ENCODE peak calls at places on chromosome 2, in nine cellular contexts. Y is aorta; W is activated naive CD4-positive, alpha-beta T cell treated with anti-CD3 and anti-CD28 coated beads, Interleukin-2, amount 50 U/mL, for 16 hours; S is colonic mucosa; L is Caki2; E is A549; V is stimulated activated naive CD8-positive, alpha-beta T cell treated with anti-CD3 and anti-CD28 coated beads, Interleukin-15, Interleukin-2, amounts not matched to agents 100 U/mL and 50 U/mL, for 24 hours; G is EH; M is GM13976. U is an unnamed sample.

GRCh38 chr2:162258686-162259085 is 15.4 kb upstream of the FAP start:
- DNase-seq in Y (no peak), W (no peak), S (no peak), L (no peak), E (no peak), V (no peak), G (peak; percentile 66), M (no peak), U (no peak)

GRCh38 chr2:232315049-232315922 is 63.3 kb upstream of the ALPP start:
- DNase-seq in Y (peak; percentile 86), W (peak; percentile 49), S (no peak), L (no peak), E (no peak), V (peak; percentile 73), G (peak; percentile 88), M (peak; percentile 68), U (peak; percentile 81)

GRCh38 chr2:11118761-11119160 is 36.5 kb upstream of the SLC66A3 start:
- DNase-seq in Y (no peak), W (no peak), S (no peak), L (no peak), E (no peak), V (no peak), G (no peak), M (no peak), U (no peak)

GRCh38 chr2:237507478-237507877 is 20.4 kb downstream of the MLPH start:
- DNase-seq in Y (no peak), W (no peak), S (no peak), L (no peak), E (no peak), V (no peak), G (no peak), M (no peak), U (no peak)

GRCh38 chr2:215917953-215918620 is 95.3 kb downstream of the MREG start:
- DNase-seq in Y (no peak), W (no peak), S (no peak), L (peak; percentile 82), E (peak; percentile 25), V (no peak), G (peak; percentile 95), M (peak; percentile 64), U (no peak)

GRCh38 chr2:70385966-70386595 is 84.2 kb upstream of the FAM136A start:
- DNase-seq in Y (no peak), W (no peak), S (no peak), L (no peak), E (no peak), V (no peak), G (peak; percentile 66), M (no peak), U (no peak)

GRCh38 chr2:202157211-202157985 is 81.0 kb downstream of the SUMO1 start:
- DNase-seq in Y (no peak), W (no peak), S (no peak), L (no peak), E (no peak), V (no peak), G (peak; percentile 45), M (no peak), U (no peak)

GRCh38 chr2:234291765-234292204 is 205.1 kb downstream of the ARL4C start:
- DNase-seq in Y (peak; percentile 68), W (no peak), S (peak; percentile 46), L (peak; percentile 65), E (peak; percentile 63), V (peak; percentile 44), G (peak; percentile 67), M (no peak), U (no peak)

GRCh38 chr2:98514879-98515570 is 70.4 kb downstream of the INPP4A start:
- DNase-seq in Y (no peak), W (no peak), S (no peak), L (peak; percentile 26), E (peak; percentile 17), V (no peak), G (peak; percentile 54), M (no peak), U (no peak)

GRCh38 chr2:232863996-232864395 is 6.1 kb upstream of the SNORC start:
- DNase-seq in Y (no peak), W (no peak), S (no peak), L (no peak), E (no peak), V (no peak), G (no peak), M (no peak), U (no peak)

GRCh38 chr2:33709986-33710385 is 110.9 kb upstream of the FAM98A start:
- DNase-seq in Y (no peak), W (no peak), S (no peak), L (no peak), E (no peak), V (no peak), G (peak; percentile 7), M (no peak), U (no peak)

GRCh38 chr2:28166956-28167355 is 225.7 kb upstream of the FOSL2 start:
- DNase-seq in Y (no peak), W (no peak), S (no peak), L (no peak), E (no peak), V (no peak), G (peak; percentile 64), M (no peak), U (no peak)

GRCh38 chr2:172922294-172922693 is 153.4 kb upstream of the MAP3K20 start:
- DNase-seq in Y (no peak), W (no peak), S (no peak), L (peak; percentile 62), E (no peak), V (no peak), G (no peak), M (no peak), U (no peak)

GRCh38 chr2:102506743-102507142 is 33.7 kb downstream of the SLC9A4 start:
- DNase-seq in Y (no peak), W (no peak), S (no peak), L (no peak), E (no peak), V (no peak), G (no peak), M (no peak), U (no peak)

GRCh38 chr2:20555954-20556353 is 94.9 kb downstream of the HS1BP3 start:
- DNase-seq in Y (no peak), W (no peak), S (no peak), L (no peak), E (no peak), V (no peak), G (no peak), M (no peak), U (no peak)

GRCh38 chr2:119517433-119517832 is 6.8 kb downstream of the SCTR start:
- DNase-seq in Y (peak; percentile 78), W (peak; percentile 24), S (peak; percentile 75), L (peak; percentile 20), E (peak; percentile 53), V (peak; percentile 50), G (peak; percentile 43), M (peak; percentile 76), U (peak; percentile 82)

GRCh38 chr2:235716875-235717496 is 223.1 kb downstream of the AGAP1 start:
- DNase-seq in Y (no peak), W (no peak), S (no peak), L (no peak), E (no peak), V (no peak), G (peak; percentile 7), M (no peak), U (peak; percentile 51)

GRCh38 chr2:165682546-165682945 is 111.5 kb downstream of the GALNT3 start:
- DNase-seq in Y (no peak), W (no peak), S (no peak), L (no peak), E (no peak), V (no peak), G (no peak), M (no peak), U (no peak)

GRCh38 chr2:178285287-178285615 is 90.9 kb downstream of the OSBPL6 start:
- DNase-seq in Y (no peak), W (no peak), S (no peak), L (no peak), E (no peak), V (no peak), G (no peak), M (no peak), U (no peak)

U was measured in left lung.